ENCODE peak calls at places on chromosomes 2 and 18, in nine cellular contexts. One of them, this sample, is unnamed.
A peak's percentile ranks its signal among the peaks of the same experiment; 100 is the strongest.

GRCh38 chr2:159946326-159946992 is 116.0 kb downstream of the PLA2R1 start:
- DNase-seq in tibial artery: no peak
- DNase-seq in heart right ventricle: no peak
- DNase-seq in left ventricle myocardium inferior: no peak
- DNase-seq in CD4-positive, alpha-beta memory T cell: no peak
- DNase-seq in fibroblast of lung: peak; percentile 71
- DNase-seq in heart left ventricle: no peak
- DNase-seq in ovary: no peak
- DNase-seq in lower lobe of right lung: no peak
- DNase-seq in this sample: no peak

GRCh38 chr2:19837235-19837766 is 64.5 kb downstream of the TTC32 start:
- DNase-seq in tibial artery: no peak
- DNase-seq in heart right ventricle: no peak
- DNase-seq in left ventricle myocardium inferior: no peak
- DNase-seq in CD4-positive, alpha-beta memory T cell: no peak
- DNase-seq in fibroblast of lung: no peak
- DNase-seq in heart left ventricle: no peak
- DNase-seq in ovary: no peak
- DNase-seq in lower lobe of right lung: no peak
- DNase-seq in this sample: no peak

GRCh38 chr2:69567157-69567908 is 76.2 kb downstream of the AAK1 start:
- DNase-seq in tibial artery: no peak
- DNase-seq in heart right ventricle: no peak
- DNase-seq in left ventricle myocardium inferior: no peak
- DNase-seq in CD4-positive, alpha-beta memory T cell: no peak
- DNase-seq in fibroblast of lung: peak; percentile 23
- DNase-seq in heart left ventricle: no peak
- DNase-seq in ovary: no peak
- DNase-seq in lower lobe of right lung: no peak
- DNase-seq in this sample: no peak

GRCh38 chr2:232545511-232546375 is 4.6 kb downstream of the TIGD1 start:
- DNase-seq in tibial artery: no peak
- DNase-seq in heart right ventricle: no peak
- DNase-seq in left ventricle myocardium inferior: no peak
- DNase-seq in CD4-positive, alpha-beta memory T cell: no peak
- DNase-seq in fibroblast of lung: no peak
- DNase-seq in heart left ventricle: no peak
- DNase-seq in ovary: no peak
- DNase-seq in lower lobe of right lung: peak; percentile 60
- DNase-seq in this sample: no peak

GRCh38 chr2:202768284-202768683 is 103.3 kb downstream of the ICA1L start:
- DNase-seq in tibial artery: no peak
- DNase-seq in heart right ventricle: no peak
- DNase-seq in left ventricle myocardium inferior: no peak
- DNase-seq in CD4-positive, alpha-beta memory T cell: no peak
- DNase-seq in fibroblast of lung: no peak
- DNase-seq in heart left ventricle: no peak
- DNase-seq in ovary: no peak
- DNase-seq in lower lobe of right lung: no peak
- DNase-seq in this sample: no peak

GRCh38 chr2:128268611-128269357 is 49.9 kb downstream of the HS6ST1 start:
- DNase-seq in tibial artery: peak; percentile 58
- DNase-seq in heart right ventricle: no peak
- DNase-seq in left ventricle myocardium inferior: no peak
- DNase-seq in CD4-positive, alpha-beta memory T cell: no peak
- DNase-seq in fibroblast of lung: no peak
- DNase-seq in heart left ventricle: peak; percentile 44
- DNase-seq in ovary: no peak
- DNase-seq in lower lobe of right lung: no peak
- DNase-seq in this sample: no peak

GRCh38 chr2:59585657-59586056 is 967.8 kb downstream of the BCL11A start:
- DNase-seq in tibial artery: no peak
- DNase-seq in heart right ventricle: no peak
- DNase-seq in left ventricle myocardium inferior: no peak
- DNase-seq in CD4-positive, alpha-beta memory T cell: no peak
- DNase-seq in fibroblast of lung: no peak
- DNase-seq in heart left ventricle: no peak
- DNase-seq in ovary: no peak
- DNase-seq in lower lobe of right lung: no peak
- DNase-seq in this sample: no peak

GRCh38 chr2:238821944-238822670 is 25.8 kb upstream of the TWIST2 start:
- DNase-seq in tibial artery: no peak
- DNase-seq in heart right ventricle: no peak
- DNase-seq in left ventricle myocardium inferior: no peak
- DNase-seq in CD4-positive, alpha-beta memory T cell: no peak
- DNase-seq in fibroblast of lung: no peak
- DNase-seq in heart left ventricle: no peak
- DNase-seq in ovary: no peak
- DNase-seq in lower lobe of right lung: no peak
- DNase-seq in this sample: no peak

GRCh38 chr2:199019898-199020507 is 437.7 kb downstream of the SATB2 start:
- DNase-seq in tibial artery: no peak
- DNase-seq in heart right ventricle: no peak
- DNase-seq in left ventricle myocardium inferior: no peak
- DNase-seq in CD4-positive, alpha-beta memory T cell: no peak
- DNase-seq in fibroblast of lung: peak; percentile 72
- DNase-seq in heart left ventricle: no peak
- DNase-seq in ovary: no peak
- DNase-seq in lower lobe of right lung: no peak
- DNase-seq in this sample: peak; percentile 30

GRCh38 chr2:38771632-38772031 is 6.4 kb upstream of the GEMIN6 start:
- DNase-seq in tibial artery: no peak
- DNase-seq in heart right ventricle: no peak
- DNase-seq in left ventricle myocardium inferior: no peak
- DNase-seq in CD4-positive, alpha-beta memory T cell: no peak
- DNase-seq in fibroblast of lung: peak; percentile 28
- DNase-seq in heart left ventricle: no peak
- DNase-seq in ovary: no peak
- DNase-seq in lower lobe of right lung: no peak
- DNase-seq in this sample: no peak

GRCh38 chr2:240704651-240705050 is 13.0 kb downstream of the AQP12A start:
- DNase-seq in tibial artery: no peak
- DNase-seq in heart right ventricle: no peak
- DNase-seq in left ventricle myocardium inferior: peak; percentile 5
- DNase-seq in CD4-positive, alpha-beta memory T cell: peak; percentile 45
- DNase-seq in fibroblast of lung: no peak
- DNase-seq in heart left ventricle: peak; percentile 29
- DNase-seq in ovary: peak; percentile 3
- DNase-seq in lower lobe of right lung: no peak
- DNase-seq in this sample: peak; percentile 14

GRCh38 chr18:57035590-57035989 is 111.3 kb upstream of the BOD1L2 start:
- DNase-seq in tibial artery: no peak
- DNase-seq in heart right ventricle: no peak
- DNase-seq in left ventricle myocardium inferior: no peak
- DNase-seq in CD4-positive, alpha-beta memory T cell: no peak
- DNase-seq in fibroblast of lung: no peak
- DNase-seq in heart left ventricle: no peak
- DNase-seq in ovary: no peak
- DNase-seq in lower lobe of right lung: no peak
- DNase-seq in this sample: peak; percentile 57

GRCh38 chr2:219492575-219492974 is 6.1 kb upstream of the GMPPA start:
- DNase-seq in tibial artery: no peak
- DNase-seq in heart right ventricle: no peak
- DNase-seq in left ventricle myocardium inferior: no peak
- DNase-seq in CD4-positive, alpha-beta memory T cell: no peak
- DNase-seq in fibroblast of lung: no peak
- DNase-seq in heart left ventricle: no peak
- DNase-seq in ovary: no peak
- DNase-seq in lower lobe of right lung: no peak
- DNase-seq in this sample: no peak

GRCh38 chr2:103169856-103170255 is 408.0 kb downstream of the TMEM182 start:
- DNase-seq in tibial artery: no peak
- DNase-seq in heart right ventricle: no peak
- DNase-seq in left ventricle myocardium inferior: no peak
- DNase-seq in CD4-positive, alpha-beta memory T cell: no peak
- DNase-seq in fibroblast of lung: no peak
- DNase-seq in heart left ventricle: no peak
- DNase-seq in ovary: no peak
- DNase-seq in lower lobe of right lung: no peak
- DNase-seq in this sample: no peak

GRCh38 chr2:134253804-134254203 is at the start of gene MGAT5:
- DNase-seq in tibial artery: no peak
- DNase-seq in heart right ventricle: no peak
- DNase-seq in left ventricle myocardium inferior: no peak
- DNase-seq in CD4-positive, alpha-beta memory T cell: no peak
- DNase-seq in fibroblast of lung: no peak
- DNase-seq in heart left ventricle: no peak
- DNase-seq in ovary: no peak
- DNase-seq in lower lobe of right lung: no peak
- DNase-seq in this sample: no peak

GRCh38 chr18:11147371-11147860 is 2.0 kb downstream of the PIEZO2 start:
- DNase-seq in tibial artery: no peak
- DNase-seq in heart right ventricle: no peak
- DNase-seq in left ventricle myocardium inferior: no peak
- DNase-seq in CD4-positive, alpha-beta memory T cell: no peak
- DNase-seq in fibroblast of lung: peak; percentile 21
- DNase-seq in heart left ventricle: no peak
- DNase-seq in ovary: no peak
- DNase-seq in lower lobe of right lung: no peak
- DNase-seq in this sample: no peak
- H3K27me3 ChIP-seq in tibial artery: no peaks in the 10 kb centered on the region
- H3K27me3 ChIP-seq in heart right ventricle: peaks cover 66% of the 10 kb centered on the region
- H3K27me3 ChIP-seq in left ventricle myocardium inferior: peaks cover 89% of the 10 kb centered on the region
- H3K27me3 ChIP-seq in CD4-positive, alpha-beta memory T cell: no peaks in the 10 kb centered on the region
- H3K27me3 ChIP-seq in fibroblast of lung: peaks cover 25% of the 10 kb centered on the region
- H3K27me3 ChIP-seq in heart left ventricle: peaks cover 37% of the 10 kb centered on the region
- H3K27me3 ChIP-seq in ovary: no peaks in the 10 kb centered on the region
- H3K27me3 ChIP-seq in lower lobe of right lung: peaks cover 56% of the 10 kb centered on the region
- H3K27me3 ChIP-seq in this sample: no peaks in the 10 kb centered on the region

DNA sequence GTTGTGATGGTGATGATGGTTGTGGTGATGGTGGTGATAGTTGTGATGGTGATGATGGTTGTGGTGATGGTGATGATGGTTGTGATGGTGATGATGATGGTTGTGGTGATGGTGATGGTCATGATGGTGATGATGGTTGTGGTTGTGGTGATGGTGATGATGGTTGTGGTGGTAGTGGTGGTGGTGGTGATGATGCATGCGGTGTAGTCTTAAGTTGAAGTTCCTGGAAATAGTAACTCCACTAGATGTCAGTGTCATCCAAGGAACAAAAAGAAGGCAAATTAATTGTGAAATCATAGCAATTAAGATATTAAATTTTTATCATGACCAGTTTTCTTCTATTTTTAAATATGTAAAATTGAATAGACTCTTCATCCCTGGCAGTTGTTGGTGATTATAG is 309.2 kb downstream of the AGAP1 start:
- DNase-seq in tibial artery: no peak
- DNase-seq in heart right ventricle: no peak
- DNase-seq in left ventricle myocardium inferior: no peak
- DNase-seq in CD4-positive, alpha-beta memory T cell: no peak
- DNase-seq in fibroblast of lung: peak; percentile 18
- DNase-seq in heart left ventricle: no peak
- DNase-seq in ovary: no peak
- DNase-seq in lower lobe of right lung: no peak
- DNase-seq in this sample: no peak
- H3K4me1 ChIP-seq in tibial artery: no peaks in the 10 kb centered on the region
- H3K4me1 ChIP-seq in heart right ventricle: no peaks in the 10 kb centered on the region
- H3K4me1 ChIP-seq in left ventricle myocardium inferior: no peaks in the 10 kb centered on the region
- H3K4me1 ChIP-seq in CD4-positive, alpha-beta memory T cell: no peaks in the 10 kb centered on the region
- H3K4me1 ChIP-seq in fibroblast of lung: no peaks in the 10 kb centered on the region
- H3K4me1 ChIP-seq in heart left ventricle: no peaks in the 10 kb centered on the region
- H3K4me1 ChIP-seq in ovary: no peaks in the 10 kb centered on the region
- H3K4me1 ChIP-seq in lower lobe of right lung: no peaks in the 10 kb centered on the region
- H3K4me1 ChIP-seq in this sample: no peaks in the 10 kb centered on the region

GRCh38 chr2:95076705-95077520 is 44.7 kb downstream of the MRPS5 start:
- DNase-seq in tibial artery: no peak
- DNase-seq in heart right ventricle: peak; percentile 57
- DNase-seq in left ventricle myocardium inferior: peak; percentile 62
- DNase-seq in CD4-positive, alpha-beta memory T cell: peak; percentile 88
- DNase-seq in fibroblast of lung: peak; percentile 36
- DNase-seq in heart left ventricle: peak; percentile 85
- DNase-seq in ovary: peak; percentile 61
- DNase-seq in lower lobe of right lung: peak; percentile 93
- DNase-seq in this sample: peak; percentile 66
- H3K27me3 ChIP-seq in tibial artery: no peaks in the 10 kb centered on the region
- H3K27me3 ChIP-seq in heart right ventricle: peaks cover 41% of the 10 kb centered on the region
- H3K27me3 ChIP-seq in left ventricle myocardium inferior: peaks cover 69% of the 10 kb centered on the region
- H3K27me3 ChIP-seq in CD4-positive, alpha-beta memory T cell: no peaks in the 10 kb centered on the region
- H3K27me3 ChIP-seq in fibroblast of lung: peaks cover 11% of the 10 kb centered on the region
- H3K27me3 ChIP-seq in heart left ventricle: peaks cover 21% of the 10 kb centered on the region
- H3K27me3 ChIP-seq in ovary: no peaks in the 10 kb centered on the region
- H3K27me3 ChIP-seq in lower lobe of right lung: peaks cover 21% of the 10 kb centered on the region
- H3K27me3 ChIP-seq in this sample: no peaks in the 10 kb centered on the region

GRCh38 chr18:12880532-12880892 is 3.5 kb downstream of the PTPN2 start:
- DNase-seq in tibial artery: no peak
- DNase-seq in heart right ventricle: no peak
- DNase-seq in left ventricle myocardium inferior: no peak
- DNase-seq in CD4-positive, alpha-beta memory T cell: no peak
- DNase-seq in fibroblast of lung: no peak
- DNase-seq in heart left ventricle: no peak
- DNase-seq in ovary: no peak
- DNase-seq in lower lobe of right lung: no peak
- DNase-seq in this sample: no peak
- H3K4me1 ChIP-seq in tibial artery: peaks cover 23% of the 10 kb centered on the region
- H3K4me1 ChIP-seq in heart right ventricle: peaks cover 13% of the 10 kb centered on the region
- H3K4me1 ChIP-seq in left ventricle myocardium inferior: peaks cover 49% of the 10 kb centered on the region
- H3K4me1 ChIP-seq in CD4-positive, alpha-beta memory T cell: peaks cover 80% of the 10 kb centered on the region
- H3K4me1 ChIP-seq in fibroblast of lung: no peaks in the 10 kb centered on the region
- H3K4me1 ChIP-seq in heart left ventricle: peaks cover 18% of the 10 kb centered on the region
- H3K4me1 ChIP-seq in ovary: peaks cover 16% of the 10 kb centered on the region
- H3K4me1 ChIP-seq in lower lobe of right lung: peaks cover 67% of the 10 kb centered on the region
- H3K4me1 ChIP-seq in this sample: no peaks in the 10 kb centered on the region

DNA sequence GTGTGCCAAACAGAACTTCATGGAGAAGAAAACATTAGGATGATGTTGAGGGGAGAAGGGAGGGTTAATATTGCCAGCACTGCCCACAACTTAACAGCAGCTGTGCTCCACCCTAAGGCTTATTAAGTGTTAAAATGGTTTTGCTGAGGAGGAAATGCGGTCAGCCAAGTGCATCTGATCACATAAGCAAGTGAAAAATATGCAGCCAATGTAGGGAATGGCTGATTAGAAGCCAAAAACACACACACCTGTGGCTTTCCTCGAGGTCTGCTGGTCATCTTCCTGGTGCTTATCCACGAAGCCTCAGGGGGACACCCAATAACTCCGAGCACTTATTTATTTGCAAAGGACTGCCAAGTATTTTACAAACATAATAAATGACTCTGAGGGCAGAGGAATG is 66.3 kb upstream of the GPR45 start:
- DNase-seq in tibial artery: no peak
- DNase-seq in heart right ventricle: no peak
- DNase-seq in left ventricle myocardium inferior: no peak
- DNase-seq in CD4-positive, alpha-beta memory T cell: no peak
- DNase-seq in fibroblast of lung: no peak
- DNase-seq in heart left ventricle: no peak
- DNase-seq in ovary: no peak
- DNase-seq in lower lobe of right lung: no peak
- DNase-seq in this sample: no peak
- H3K27me3 ChIP-seq in tibial artery: no peaks in the 10 kb centered on the region
- H3K27me3 ChIP-seq in heart right ventricle: peaks cover 26% of the 10 kb centered on the region
- H3K27me3 ChIP-seq in left ventricle myocardium inferior: peaks cover 78% of the 10 kb centered on the region
- H3K27me3 ChIP-seq in CD4-positive, alpha-beta memory T cell: no peaks in the 10 kb centered on the region
- H3K27me3 ChIP-seq in fibroblast of lung: peaks cover 5% of the 10 kb centered on the region
- H3K27me3 ChIP-seq in heart left ventricle: peaks cover 17% of the 10 kb centered on the region
- H3K27me3 ChIP-seq in ovary: no peaks in the 10 kb centered on the region
- H3K27me3 ChIP-seq in lower lobe of right lung: no peaks in the 10 kb centered on the region
- H3K27me3 ChIP-seq in this sample: no peaks in the 10 kb centered on the region